ENCODE peak calls at places on chromosomes 2 and 18, in four cellular contexts. N, X, A and C are unnamed samples. For H3K4me1, the result is how much of the 10 kb centered on the place peaks cover.

GRCh38 chr2:61882850-61883249 is 5.6 kb downstream of the CCT4 start:
- DNase-seq in X (no peak), N (no peak), A (no peak), C (no peak)

GRCh38 chr2:217877866-217878265 is 124.9 kb downstream of the TNS1 start:
- DNase-seq in X (no peak), N (peak), A (no peak), C (no peak)

GRCh38 chr2:74558284-74559230 is 4.0 kb downstream of the DOK1 start:
- DNase-seq in N (no peak), A (no peak), X (no peak), C (peak)

GRCh38 chr2:220076734-220077133 is 449.3 kb downstream of the SLC4A3 start:
- DNase-seq in N (peak), A (no peak), X (no peak), C (peak)

GRCh38 chr18:35682282-35682867 is 100.8 kb downstream of the GALNT1 start:
- DNase-seq in A (no peak), X (no peak), N (no peak), C (no peak)

GRCh38 chr2:188369365-188369764 is 77.7 kb downstream of the GULP1 start:
- DNase-seq in X (no peak), N (peak), A (no peak), C (peak)

GRCh38 chr18:33154049-33154448 is 286.5 kb downstream of the CCDC178 start:
- DNase-seq in X (no peak), N (no peak), A (no peak), C (no peak)

GRCh38 chr2:141055526-141055925 is 1075.3 kb downstream of the LRP1B start:
- DNase-seq in A (no peak), X (no peak), N (no peak), C (no peak)

GRCh38 chr2:173872714-173873113 is 92.5 kb downstream of the SP3 start:
- DNase-seq in A (no peak), X (no peak), N (no peak), C (no peak)

GRCh38 chr2:75130171-75130570 is 69.1 kb downstream of the TACR1 start:
- DNase-seq in A (no peak), N (peak), X (no peak), C (no peak)

DNA sequence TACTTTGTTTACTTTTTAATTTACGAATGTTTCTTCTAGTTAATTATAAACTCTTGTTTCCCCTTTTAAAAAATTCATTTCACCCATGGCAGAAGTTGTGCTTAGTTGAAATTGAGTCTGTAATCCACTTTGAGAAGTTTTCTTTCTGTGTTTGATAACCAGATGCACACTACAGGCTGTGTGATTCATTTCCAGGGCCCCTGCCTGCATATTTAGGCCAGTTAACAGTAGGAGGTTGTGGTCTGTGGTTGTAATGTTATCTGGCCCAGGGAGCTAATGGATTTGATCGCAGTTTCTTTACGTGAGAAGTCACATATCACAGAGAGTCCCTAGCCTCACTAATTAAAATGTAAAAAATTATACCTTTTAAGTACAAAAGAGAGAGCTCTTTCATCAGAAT is 3.3 kb downstream of the CDH7 start:
- DNase-seq in A (no peak), X (no peak), N (no peak), C (no peak)
- H3K4me1 ChIP-seq in A (under half), X (under half), N (under half), C (under half)

DNA sequence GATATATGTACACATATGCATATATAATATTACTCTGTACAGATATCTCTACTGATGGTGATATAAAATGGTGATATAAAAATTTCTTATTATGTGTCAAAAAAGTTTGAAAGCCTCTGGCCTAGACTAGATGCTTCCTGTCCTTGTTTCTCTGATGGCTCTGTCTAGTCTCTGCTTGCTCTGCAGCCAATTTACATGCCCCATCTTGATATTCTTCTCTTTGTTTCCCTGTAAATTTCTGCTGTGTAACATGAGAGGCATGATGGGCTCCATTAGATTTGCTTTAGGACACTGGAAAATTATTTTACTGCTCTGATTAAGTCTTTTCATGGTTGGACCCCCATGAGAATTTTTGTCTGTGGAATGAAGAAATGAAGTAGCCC is 24.3 kb downstream of the BABAM2 start:
- DNase-seq in A (no peak), X (no peak), N (no peak), C (no peak)
- H3K27ac ChIP-seq in A (no peak), X (peak), N (no peak), C (peak)

DNA sequence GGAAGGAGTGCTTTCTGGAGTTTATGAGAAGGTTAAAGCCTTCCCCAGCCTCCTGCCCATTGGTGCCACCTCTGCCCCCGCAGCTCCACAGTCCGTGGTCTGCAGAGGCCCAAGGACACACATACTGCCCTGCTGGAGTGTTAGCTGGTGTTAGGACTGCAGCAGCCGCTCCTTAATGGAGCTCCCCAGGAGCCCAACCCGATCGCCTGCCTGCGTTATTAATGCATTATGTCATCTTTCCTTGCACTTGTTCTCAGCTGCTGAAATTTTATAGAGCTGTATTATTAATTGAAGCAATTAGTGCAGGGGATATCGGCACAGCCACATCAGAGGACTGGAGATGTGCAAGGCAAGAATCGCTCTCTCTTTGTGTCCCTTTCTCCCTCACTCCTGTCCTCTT is 94.3 kb upstream of the STPG4 start:
- DNase-seq in N (no peak), X (no peak), A (no peak), C (peak)
- TF ChIP-seq CTCF in N (no peak), X (no peak), A (no peak), C (no peak)

GRCh38 chr18:57434177-57434535 is 1.0 kb upstream of the ONECUT2 start:
- DNase-seq in X (no peak), N (no peak), A (peak), C (no peak)

GRCh38 chr18:57433492-57434176 is 1.5 kb upstream of the ONECUT2 start:
- DNase-seq in A (no peak), N (no peak), X (no peak), C (no peak)

GRCh38 chr18:57432118-57432517 is 3.1 kb upstream of the ONECUT2 start:
- DNase-seq in X (no peak), A (no peak), N (no peak), C (no peak)

GRCh38 chr18:57431512-57432080 is 3.6 kb upstream of the ONECUT2 start:
- DNase-seq in A (no peak), N (no peak), X (no peak), C (no peak)

GRCh38 chr18:57432765-57433400 is 2.3 kb upstream of the ONECUT2 start:
- DNase-seq in X (no peak), N (no peak), A (no peak), C (no peak)
- H3K4me1 ChIP-seq in X (under half), N (under half), A (under half), C (under half)

GRCh38 chr18:79065802-79066201 is 3.4 kb upstream of the ATP9B start:
- DNase-seq in X (no peak), N (no peak), A (no peak), C (no peak)

GRCh38 chr18:79069792-79070151 is 578 bp downstream of the ATP9B start:
- DNase-seq in N (no peak), A (no peak), X (no peak), C (no peak)

GRCh38 chr18:79068946-79069791 is at the start of gene ATP9B:
- DNase-seq in X (no peak), N (peak), A (peak), C (peak)

GRCh38 chr18:79068299-79068945 is 772 bp upstream of the ATP9B start:
- DNase-seq in X (no peak), A (no peak), N (no peak), C (peak)

GRCh38 chr18:79067611-79068010 is 1.6 kb upstream of the ATP9B start:
- DNase-seq in A (no peak), N (no peak), X (no peak), C (no peak)
- H3K27ac ChIP-seq in A (no peak), N (no peak), X (no peak), C (peak)

GRCh38 chr2:222751821-222752719 is 80.6 kb downstream of the MOGAT1 start:
- DNase-seq in N (no peak), X (no peak), A (no peak), C (no peak)

GRCh38 chr2:222752731-222753130 is 81.3 kb downstream of the MOGAT1 start:
- DNase-seq in N (no peak), A (no peak), X (no peak), C (no peak)

GRCh38 chr2:222756362-222756831 is 84.9 kb downstream of the MOGAT1 start:
- DNase-seq in A (no peak), X (no peak), N (no peak), C (no peak)

GRCh38 chr2:222753251-222753824 is 81.9 kb downstream of the MOGAT1 start:
- DNase-seq in A (no peak), N (peak), X (no peak), C (peak)

GRCh38 chr2:222754324-222754723 is 82.9 kb downstream of the MOGAT1 start:
- DNase-seq in A (no peak), N (no peak), X (no peak), C (no peak)
- TF ChIP-seq CTCF in A (no peak), N (no peak), X (no peak), C (no peak)

GRCh38 chr2:19897623-19898245 is 4.0 kb downstream of the TTC32 start:
- DNase-seq in A (no peak), N (no peak), X (no peak), C (no peak)
- H3K4me1 ChIP-seq in A (under half), N (under half), X (half or more), C (under half)

GRCh38 chr2:54906711-54907110 is 143.5 kb downstream of the RTN4 start:
- DNase-seq in N (no peak), A (no peak), X (no peak), C (no peak)
- H3K27ac ChIP-seq in N (no peak), A (no peak), X (no peak), C (no peak)

GRCh38 chr2:221478106-221478863 is 93.8 kb downstream of the EPHA4 start:
- DNase-seq in N (no peak), X (no peak), A (no peak), C (no peak)
- TF ChIP-seq CTCF in N (no peak), X (no peak), A (no peak), C (no peak)